ENCODE peak calls at places on chromosomes 12 and 14, in seven cellular contexts. A is GM12865, M is heart right ventricle, E is upper lobe of right lung, C is foreskin fibroblast, F is MCF 10A, Q is fibroblast of pulmonary artery. H is an unnamed sample.

GRCh38 chr12:46523863-46524770 is 151.5 kb upstream of the SLC38A2 start:
- DNase-seq in E (no peak), M (no peak), A (no peak), C (peak), Q (peak), F (peak), H (peak)

GRCh38 chr12:42039146-42039545 is 105.5 kb downstream of the GXYLT1 start:
- DNase-seq in Q (peak), E (no peak), A (no peak), F (peak), M (no peak), C (peak), H (peak)

GRCh38 chr12:93202688-93203087 is 175.0 kb upstream of the NUDT4 start:
- DNase-seq in Q (no peak), C (no peak), F (no peak), M (no peak), E (no peak), A (no peak), H (no peak)

GRCh38 chr14:105307052-105307727 is 6.4 kb upstream of the BRF1 start:
- DNase-seq in M (no peak), A (no peak), E (no peak), Q (no peak), F (no peak), C (no peak), H (no peak)

GRCh38 chr12:101004891-101005290 is 205.1 kb downstream of the SLC5A8 start:
- DNase-seq in C (peak), M (no peak), A (no peak), Q (no peak), E (no peak), F (no peak), H (no peak)

GRCh38 chr14:74609721-74610120 is 2.3 kb downstream of the LTBP2 start:
- DNase-seq in Q (peak), F (no peak), E (no peak), A (no peak), C (no peak), M (no peak), H (no peak)

GRCh38 chr14:59126714-59127436 is 61.6 kb upstream of the DAAM1 start:
- DNase-seq in E (no peak), C (peak), A (peak), M (peak), Q (peak), F (peak), H (peak)

GRCh38 chr12:93484315-93484981 is 17.1 kb downstream of the MRPL42 start:
- DNase-seq in E (no peak), F (peak), M (no peak), Q (peak), C (peak), A (no peak), H (no peak)

GRCh38 chr12:89333564-89334252 is 18.6 kb downstream of the DUSP6 start:
- DNase-seq in E (no peak), A (peak), F (no peak), C (no peak), M (peak), Q (no peak), H (no peak)

GRCh38 chr14:102927346-102927877 is 4.9 kb downstream of the AMN start:
- DNase-seq in E (peak), C (no peak), F (peak), A (no peak), M (no peak), Q (no peak), H (no peak)

GRCh38 chr12:54891717-54892478 is 37.6 kb downstream of the MUCL1 start:
- DNase-seq in E (no peak), A (no peak), M (no peak), C (no peak), Q (no peak), F (no peak), H (no peak)

GRCh38 chr12:57765003-57765697 is 1.7 kb downstream of the CYP27B1 start:
- DNase-seq in M (no peak), F (peak), E (peak), C (peak), A (peak), Q (peak), H (no peak)

GRCh38 chr14:90503582-90503981 is 106.8 kb downstream of the CALM1 start:
- DNase-seq in F (no peak), M (no peak), E (peak), Q (no peak), A (no peak), C (no peak), H (no peak)

GRCh38 chr14:42224053-42224888 is 617.6 kb downstream of the LRFN5 start:
- DNase-seq in F (peak), Q (peak), A (peak), E (no peak), C (peak), M (peak), H (peak)

GRCh38 chr12:131831635-131832041 is 3.4 kb downstream of the MMP17 start:
- DNase-seq in E (no peak), C (peak), Q (peak), F (peak), A (no peak), M (no peak), H (peak)

GRCh38 chr14:76961631-76962302 is 66.7 kb downstream of the IRF2BPL start:
- DNase-seq in C (peak), A (peak), E (peak), M (peak), Q (peak), F (peak), H (peak)

GRCh38 chr12:115149685-115150378 is 465.9 kb upstream of the TBX3 start:
- DNase-seq in E (no peak), M (no peak), Q (peak), F (peak), C (peak), A (no peak), H (peak)

GRCh38 chr12:6684609-6685008 is 4.6 kb downstream of the ZNF384 start:
- DNase-seq in F (peak), C (no peak), M (no peak), A (peak), Q (peak), E (no peak), H (no peak)

GRCh38 chr12:124713436-124714082 is 146.1 kb upstream of the NCOR2 start:
- DNase-seq in E (no peak), M (peak), A (peak), F (no peak), Q (peak), C (peak), H (no peak)

GRCh38 chr14:104263671-104264358 is 125.4 kb downstream of the KIF26A start:
- DNase-seq in C (no peak), Q (no peak), F (no peak), M (no peak), E (peak), A (no peak), H (no peak)

GRCh38 chr12:84502907-84503787 is 409.5 kb downstream of the SLC6A15 start:
- DNase-seq in E (no peak), A (peak), F (peak), Q (peak), M (peak), C (peak), H (peak)

GRCh38 chr12:15928345-15928744 is 17.2 kb downstream of the DERA start:
- DNase-seq in Q (peak), F (peak), C (peak), A (no peak), M (no peak), E (no peak), H (peak)

GRCh38 chr12:55727643-55728184 is 1.1 kb downstream of the CD63 start:
- DNase-seq in F (peak), C (peak), M (no peak), Q (peak), E (peak), A (no peak), H (no peak)

GRCh38 chr12:102005256-102005655 is 56.5 kb downstream of the WASHC3 start:
- DNase-seq in Q (no peak), A (no peak), E (no peak), M (no peak), C (no peak), F (no peak), H (no peak)

GRCh38 chr12:8590842-8591545 is 21.7 kb downstream of the AICDA start:
- DNase-seq in F (peak), Q (peak), C (no peak), M (no peak), A (peak), E (no peak), H (no peak)

GRCh38 chr12:27002141-27002540 is 12.0 kb downstream of the TM7SF3 start:
- DNase-seq in A (no peak), F (no peak), Q (no peak), C (no peak), M (no peak), E (no peak), H (no peak)

GRCh38 chr14:104309657-104310369 is 171.4 kb downstream of the KIF26A start:
- DNase-seq in C (no peak), F (no peak), Q (no peak), E (no peak), M (no peak), A (no peak), H (no peak)

GRCh38 chr12:69130064-69130463 is 109.3 kb upstream of the CPSF6 start:
- DNase-seq in C (no peak), F (peak), A (no peak), E (no peak), Q (peak), M (no peak), H (no peak)

GRCh38 chr12:60577607-60578006 is 981.8 kb downstream of the SLC16A7 start:
- DNase-seq in Q (no peak), M (no peak), F (no peak), A (no peak), E (no peak), C (no peak), H (no peak)

GRCh38 chr14:90743826-90744225 is 72.4 kb downstream of the TTC7B start:
- DNase-seq in M (no peak), A (no peak), C (no peak), F (no peak), Q (no peak), E (no peak), H (no peak)

GRCh38 chr12:3777206-3777809 is 24.4 kb upstream of the CRACR2A start:
- DNase-seq in C (no peak), Q (peak), E (no peak), A (peak), M (peak), F (peak), H (no peak)

GRCh38 chr14:100398044-100398443 is 74.9 kb downstream of the SLC25A47 start:
- DNase-seq in C (no peak), M (no peak), F (peak), E (no peak), Q (no peak), A (no peak), H (no peak)

GRCh38 chr14:36976571-36977023 is 195.8 kb downstream of the SLC25A21 start:
- DNase-seq in E (no peak), F (peak), M (no peak), Q (peak), A (no peak), C (no peak), H (no peak)

GRCh38 chr14:85438001-85438400 is 91.9 kb upstream of the FLRT2 start:
- DNase-seq in E (no peak), Q (no peak), A (no peak), F (no peak), C (no peak), M (no peak), H (no peak)

GRCh38 chr14:58862421-58862820 is 224.7 kb downstream of the DACT1 start:
- DNase-seq in A (no peak), M (no peak), Q (no peak), F (no peak), C (no peak), E (no peak), H (no peak)

GRCh38 chr12:26317942-26318565 is 122.7 kb downstream of the SSPN start:
- DNase-seq in M (no peak), C (peak), F (peak), E (no peak), A (peak), Q (peak), H (no peak)

GRCh38 chr12:64175254-64175945 is 46.7 kb downstream of the KICS2 start:
- DNase-seq in F (no peak), Q (peak), E (no peak), M (no peak), C (peak), A (no peak), H (no peak)

GRCh38 chr12:1630827-1631591 is 2.0 kb downstream of the WNT5B start:
- DNase-seq in C (no peak), A (no peak), F (no peak), E (no peak), M (no peak), Q (no peak), H (no peak)

GRCh38 chr12:9868271-9868815 is 811 bp downstream of the CLEC2B start:
- DNase-seq in E (no peak), F (no peak), C (no peak), M (no peak), Q (no peak), A (peak), H (no peak)

GRCh38 chr14:23101213-23101970 is 3.4 kb downstream of the CIROP start:
- DNase-seq in E (no peak), Q (no peak), C (no peak), F (no peak), M (no peak), A (no peak), H (no peak)

GRCh38 chr14:23101986-23102625 is 2.7 kb downstream of the CIROP start:
- DNase-seq in F (no peak), M (no peak), E (no peak), C (no peak), A (no peak), Q (no peak), H (no peak)

GRCh38 chr14:23097786-23098185 is 2.5 kb downstream of the C14orf119 start:
- DNase-seq in E (no peak), M (no peak), C (no peak), Q (no peak), A (no peak), F (no peak), H (no peak)

GRCh38 chr14:23102801-23103200 is 2.0 kb downstream of the CIROP start:
- DNase-seq in C (no peak), M (no peak), Q (no peak), E (no peak), A (no peak), F (no peak), H (no peak)

GRCh38 chr14:23099212-23099861 is 4.0 kb downstream of the C14orf119 start:
- DNase-seq in E (no peak), F (no peak), A (no peak), M (no peak), Q (no peak), C (no peak), H (no peak)
- TF ChIP-seq CTCF in E (no peak), F (no peak), A (no peak), M (no peak), Q (no peak), C (no peak), H (no peak)

GRCh38 chr12:109764123-109764522 is 50.5 kb downstream of the FAM222A start:
- DNase-seq in M (no peak), Q (no peak), A (no peak), C (no peak), F (no peak), E (no peak), H (no peak)
- TF ChIP-seq CTCF in M (no peak), Q (no peak), A (no peak), C (no peak), F (no peak), E (no peak), H (no peak)

DNA sequence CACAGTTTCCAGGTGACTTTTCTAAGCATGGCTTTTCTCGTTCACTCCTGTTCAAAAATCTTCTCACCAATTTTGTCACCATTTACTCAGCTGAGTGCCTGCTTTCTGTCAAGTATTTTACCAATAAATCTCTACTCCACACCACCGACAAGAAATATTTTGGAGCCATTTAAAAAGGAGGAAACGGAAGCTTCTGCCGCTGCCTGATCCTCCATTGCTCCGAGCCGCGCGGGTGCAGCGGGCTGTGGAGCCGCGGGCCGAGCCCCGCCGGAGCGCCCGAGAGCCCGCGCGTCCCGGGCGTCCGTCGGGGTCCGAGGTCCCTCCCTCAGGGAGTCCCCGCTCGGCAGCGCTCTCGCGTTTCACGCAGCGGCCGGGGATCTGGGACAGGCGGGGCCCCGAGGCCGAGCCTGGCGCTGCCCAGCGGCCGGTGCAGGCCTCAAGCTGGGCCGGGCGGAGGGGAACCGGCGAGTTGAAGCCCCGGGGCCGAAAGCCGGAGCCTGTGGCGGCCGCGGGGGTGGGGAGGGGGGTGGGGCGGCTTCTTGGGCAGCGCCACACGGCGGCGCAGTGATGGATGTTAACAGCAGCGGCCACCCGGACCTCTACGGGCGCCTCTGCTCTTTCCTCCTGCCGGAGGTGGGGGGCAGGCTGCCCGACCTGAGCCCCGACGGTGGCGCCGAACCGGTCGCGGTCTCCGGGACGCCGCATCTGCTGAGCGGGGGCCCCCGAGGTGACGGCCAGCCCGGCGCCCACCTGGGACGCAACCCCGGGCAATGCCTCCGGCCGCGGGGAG is 1.1 kb upstream of the HEBP1 start:
- DNase-seq in C (peak), M (peak), A (peak), E (peak), Q (peak), F (peak), H (no peak)
- TF ChIP-seq CTCF in C (no peak), M (peak), A (no peak), E (peak), Q (peak), F (peak), H (peak)

GRCh38 chr12:79959484-79959883 is 24.6 kb upstream of the PPP1R12A start:
- DNase-seq in F (no peak), E (no peak), Q (peak), M (peak), C (no peak), A (no peak), H (no peak)
- TF ChIP-seq CTCF in F (no peak), E (no peak), Q (no peak), M (no peak), C (no peak), A (no peak), H (no peak)

GRCh38 chr12:52667509-52667908 is 12.7 kb downstream of the KRT1 start:
- DNase-seq in M (no peak), A (no peak), E (no peak), F (no peak), Q (no peak), C (no peak), H (no peak)
- TF ChIP-seq CTCF in M (peak), A (peak), E (peak), F (no peak), Q (peak), C (no peak), H (peak)

GRCh38 chr14:54713364-54713763 is 146.4 kb downstream of the SAMD4A start:
- DNase-seq in Q (peak), C (no peak), E (no peak), M (no peak), F (no peak), A (no peak), H (no peak)

GRCh38 chr14:54718046-54718445 is 151.1 kb downstream of the SAMD4A start:
- DNase-seq in F (no peak), E (no peak), M (no peak), Q (no peak), A (no peak), C (no peak), H (no peak)

GRCh38 chr14:54712371-54712998 is 145.6 kb downstream of the SAMD4A start:
- DNase-seq in A (no peak), Q (peak), C (peak), E (no peak), M (no peak), F (no peak), H (no peak)

GRCh38 chr14:54715811-54716210 is 148.9 kb downstream of the SAMD4A start:
- DNase-seq in F (no peak), M (no peak), Q (no peak), E (no peak), A (no peak), C (no peak), H (no peak)

DNA sequence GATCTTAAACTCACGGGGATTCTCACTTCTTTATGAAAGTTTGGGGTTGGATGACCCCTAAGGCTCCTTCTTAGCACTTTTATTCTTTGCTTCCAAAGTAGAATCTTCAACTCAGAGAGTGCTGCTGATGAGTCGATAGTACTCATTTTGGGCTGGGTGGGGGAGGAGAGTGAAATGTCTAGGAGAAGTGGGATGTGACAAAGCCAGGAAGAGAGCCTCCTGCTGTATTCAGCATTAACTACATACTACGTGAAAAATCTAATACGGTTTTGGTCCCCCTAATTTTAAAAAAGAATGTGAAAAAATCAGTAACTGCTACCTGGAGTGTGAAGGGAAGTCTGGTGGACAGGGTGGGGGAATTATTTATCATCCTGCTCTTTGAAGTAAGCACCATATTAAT is 148.3 kb downstream of the SAMD4A start:
- DNase-seq in M (no peak), A (no peak), E (no peak), Q (peak), C (no peak), F (peak), H (no peak)
- TF ChIP-seq CTCF in M (no peak), A (no peak), E (no peak), Q (peak), C (peak), F (no peak), H (no peak)

H was measured in HFF-Myc.